ENCODE peak calls at places on chromosomes 13 and 19, in eight cellular contexts. J is NAMALWA, S is breast epithelium, D is cardiac fibroblast, W is Right ventricle myocardium superior, V is MG63, Y is NCI-H748 treated with DMSO at 0.1 percent for 48 hours, Q is Peyer's patch. A is an unnamed sample.

GRCh38 chr13:29926077-29926476 is 75.7 kb upstream of the UBL3 start:
- DNase-seq in J (no peak), Q (no peak), D (no peak), S (no peak), Y (no peak), V (no peak), W (no peak), A (no peak)

GRCh38 chr13:98751397-98752110 is 918 bp downstream of the SLC15A1 start:
- DNase-seq in V (peak), Q (peak), J (no peak), S (no peak), W (no peak), Y (no peak), D (peak), A (peak)

GRCh38 chr19:38616265-38616664 is 1.5 kb downstream of the MAP4K1 start:
- DNase-seq in J (no peak), Q (no peak), D (no peak), Y (no peak), V (no peak), W (no peak), S (no peak), A (no peak)

GRCh38 chr13:68439821-68440220 is 1209.7 kb upstream of the PCDH9 start:
- DNase-seq in Y (no peak), V (no peak), Q (no peak), W (no peak), D (peak), J (no peak), S (no peak), A (no peak)

GRCh38 chr19:47106819-47107200 is 6.8 kb downstream of the ZC3H4 start:
- DNase-seq in Y (no peak), J (no peak), W (no peak), S (no peak), V (no peak), Q (no peak), D (peak), A (no peak)

GRCh38 chr13:113179374-113180230 is 21.2 kb downstream of the PROZ start:
- DNase-seq in S (no peak), D (no peak), W (no peak), V (no peak), Q (no peak), J (no peak), Y (no peak), A (no peak)

GRCh38 chr13:97267418-97268059 is 45.4 kb downstream of the MBNL2 start:
- DNase-seq in S (no peak), D (no peak), Q (no peak), V (no peak), J (no peak), W (no peak), Y (no peak), A (no peak)

GRCh38 chr13:66845393-66845792 is 384.7 kb downstream of the PCDH9 start:
- DNase-seq in J (no peak), V (no peak), W (peak), S (no peak), Q (no peak), D (no peak), Y (no peak), A (no peak)

GRCh38 chr13:27830010-27830409 is 37.7 kb downstream of the GSX1 start:
- DNase-seq in D (peak), Q (peak), Y (peak), V (peak), W (peak), S (no peak), J (peak), A (peak)

GRCh38 chr19:10543420-10544241 is at the start of gene ATG4D:
- DNase-seq in S (peak), Y (peak), V (peak), Q (peak), W (peak), J (peak), D (peak), A (peak)

GRCh38 chr19:6214881-6215541 is 64.8 kb downstream of the MLLT1 start:
- DNase-seq in D (no peak), W (no peak), Q (no peak), J (no peak), V (no peak), Y (no peak), S (no peak), A (no peak)

GRCh38 chr13:112250788-112251445 is 125.2 kb upstream of the SPACA7 start:
- DNase-seq in J (no peak), Y (no peak), D (no peak), S (no peak), W (no peak), Q (no peak), V (no peak), A (no peak)

GRCh38 chr13:110391273-110391672 is 84.2 kb downstream of the COL4A2 start:
- DNase-seq in V (no peak), W (no peak), S (no peak), J (no peak), D (peak), Y (no peak), Q (no peak), A (no peak)

GRCh38 chr13:38902551-38902950 is 88.1 kb downstream of the STOML3 start:
- DNase-seq in W (no peak), S (no peak), Y (peak), D (no peak), V (no peak), Q (no peak), J (no peak), A (no peak)

GRCh38 chr19:48608798-48609263 is 2.3 kb downstream of the SPACA4 start:
- DNase-seq in Y (peak), Q (peak), D (peak), S (no peak), W (peak), J (peak), V (peak), A (peak)

GRCh38 chr13:47680752-47681151 is 320.3 kb downstream of the SUCLA2 start:
- DNase-seq in D (peak), W (no peak), J (no peak), Y (no peak), Q (no peak), V (no peak), S (no peak), A (no peak)

GRCh38 chr19:9883231-9883758 is 48.2 kb downstream of the PIN1 start:
- DNase-seq in J (no peak), W (no peak), D (no peak), Q (no peak), Y (no peak), S (no peak), V (no peak), A (no peak)

GRCh38 chr19:41860419-41861097 is 503 bp downstream of the RPS19 start:
- DNase-seq in S (no peak), J (peak), D (peak), W (peak), Q (no peak), Y (no peak), V (no peak), A (no peak)

GRCh38 chr13:28137556-28137955 is 789 bp upstream of the PAN3 start:
- DNase-seq in Q (no peak), V (no peak), D (peak), Y (peak), S (no peak), W (no peak), J (no peak), A (no peak)

GRCh38 chr19:7953060-7953459 is 9.6 kb upstream of the TIMM44 start:
- DNase-seq in S (no peak), Y (no peak), Q (no peak), V (peak), D (peak), J (no peak), W (no peak), A (no peak)

GRCh38 chr13:44050450-44051063 is 170.9 kb downstream of the LACC1 start:
- DNase-seq in J (peak), Y (peak), Q (no peak), V (no peak), S (no peak), W (no peak), D (peak), A (no peak)

GRCh38 chr19:32646556-32646955 is 28.4 kb downstream of the ANKRD27 start:
- DNase-seq in Y (no peak), V (no peak), W (no peak), J (no peak), S (no peak), Q (no peak), D (no peak), A (no peak)

GRCh38 chr13:114131581-114132418 is 623 bp downstream of the RASA3 start:
- DNase-seq in J (peak), Q (peak), V (peak), D (peak), Y (no peak), S (no peak), W (peak), A (no peak)

GRCh38 chr13:37869506-37869755 is 141 bp downstream of the TRPC4 start:
- DNase-seq in D (no peak), V (no peak), Q (no peak), J (no peak), W (no peak), Y (no peak), S (no peak), A (no peak)

GRCh38 chr13:59126474-59126873 is 1037.3 kb downstream of the DIAPH3 start:
- DNase-seq in Y (no peak), V (no peak), D (no peak), Q (no peak), S (no peak), W (no peak), J (no peak), A (no peak)

GRCh38 chr19:17757125-17757524 is 5.8 kb downstream of the FCHO1 start:
- DNase-seq in Q (peak), S (peak), Y (no peak), D (peak), W (peak), J (no peak), V (peak), A (peak)

GRCh38 chr19:10402441-10403038 is 802 bp downstream of the CDC37 start:
- DNase-seq in D (peak), Q (no peak), J (no peak), V (peak), S (no peak), W (peak), Y (no peak), A (peak)

GRCh38 chr19:18594096-18594823 is 5.7 kb downstream of the REX1BD start:
- DNase-seq in J (peak), W (peak), S (peak), Y (peak), D (peak), Q (peak), V (peak), A (peak)

GRCh38 chr13:111962431-111962891 is 104.5 kb upstream of the SOX1 start:
- DNase-seq in S (no peak), J (no peak), Q (no peak), Y (no peak), V (no peak), W (no peak), D (no peak), A (no peak)

GRCh38 chr19:38842439-38843174 is 7.2 kb downstream of the HNRNPL start:
- DNase-seq in Y (no peak), S (no peak), V (no peak), J (no peak), Q (peak), D (no peak), W (peak), A (peak)

GRCh38 chr13:101346942-101347728 is 69.2 kb downstream of the NALCN start:
- DNase-seq in D (peak), J (no peak), W (no peak), S (no peak), Y (no peak), V (no peak), Q (no peak), A (no peak)

GRCh38 chr13:75489502-75490263 is 7.7 kb upstream of the TBC1D4 start:
- DNase-seq in S (no peak), W (no peak), D (peak), Y (no peak), Q (no peak), J (no peak), V (peak), A (peak)

GRCh38 chr19:13984875-13985741 is 21.0 kb downstream of the RFX1 start:
- DNase-seq in J (no peak), V (no peak), Q (peak), D (no peak), W (no peak), Y (no peak), S (no peak), A (no peak)

GRCh38 chr19:40807147-40808020 is 8.4 kb downstream of the EGLN2 start:
- DNase-seq in Q (no peak), Y (peak), D (no peak), S (no peak), W (no peak), V (no peak), J (no peak), A (no peak)

A was measured in transverse colon.